ENCODE peak calls at places on chromosomes 3 and 15, in six cellular contexts. S, R, T, V, B and Y are unnamed samples.

GRCh38 chr3:123449986-123450474 is 1.1 kb upstream of the ADCY5 start:
- DNase-seq in S (peak; percentile 58), R (peak; percentile 39), T (no peak), V (no peak), B (peak; percentile 39), Y (peak; percentile 38)

GRCh38 chr3:71987089-71987735 is 202.3 kb upstream of the PROK2 start:
- DNase-seq in S (no peak), R (no peak), T (no peak), V (no peak), B (no peak), Y (no peak)

GRCh38 chr3:86774082-86774691 is 216.8 kb downstream of the VGLL3 start:
- DNase-seq in S (no peak), R (no peak), T (no peak), V (no peak), B (no peak), Y (no peak)

GRCh38 chr3:7367968-7368367 is 507.1 kb downstream of the GRM7 start:
- DNase-seq in S (no peak), R (no peak), T (no peak), V (no peak), B (no peak), Y (no peak)

GRCh38 chr3:196599734-196600128 is 31.3 kb downstream of the FBXO45 start:
- DNase-seq in S (no peak), R (no peak), T (no peak), V (no peak), B (no peak), Y (no peak)

GRCh38 chr15:80436511-80437307 is 32.5 kb downstream of the ARNT2 start:
- DNase-seq in S (no peak), R (no peak), T (no peak), V (no peak), B (no peak), Y (no peak)

GRCh38 chr15:25727867-25728600 is 135.1 kb downstream of the ATP10A start:
- DNase-seq in S (no peak), R (no peak), T (no peak), V (no peak), B (no peak), Y (no peak)

GRCh38 chr3:176855901-176856486 is 341.3 kb downstream of the TBL1XR1 start:
- DNase-seq in S (no peak), R (no peak), T (no peak), V (peak; percentile 37), B (no peak), Y (no peak)

GRCh38 chr3:40265181-40265580 is 44.3 kb upstream of the EIF1B start:
- DNase-seq in S (no peak), R (no peak), T (no peak), V (no peak), B (no peak), Y (no peak)

GRCh38 chr3:131948806-131949205 is 86.0 kb downstream of the CPNE4 start:
- DNase-seq in S (no peak), R (no peak), T (no peak), V (no peak), B (no peak), Y (no peak)

GRCh38 chr3:119662604-119663377 is 2.4 kb upstream of the POPDC2 start:
- DNase-seq in S (peak; percentile 30), R (no peak), T (peak; percentile 47), V (no peak), B (no peak), Y (no peak)

GRCh38 chr3:150738688-150739087 is 24.3 kb downstream of the SIAH2 start:
- DNase-seq in S (no peak), R (no peak), T (no peak), V (no peak), B (no peak), Y (no peak)

GRCh38 chr3:20546636-20547035 is 360.6 kb upstream of the SGO1 start:
- DNase-seq in S (no peak), R (no peak), T (no peak), V (no peak), B (no peak), Y (no peak)

GRCh38 chr15:61916104-61916503 is 144.1 kb downstream of the VPS13C start:
- DNase-seq in S (no peak), R (no peak), T (no peak), V (no peak), B (peak; percentile 21), Y (no peak)

GRCh38 chr3:171064461-171064860 is 37.9 kb upstream of the SLC2A2 start:
- DNase-seq in S (no peak), R (no peak), T (no peak), V (no peak), B (no peak), Y (no peak)

GRCh38 chr3:72320911-72321385 is 527.3 kb downstream of the SHQ1 start:
- DNase-seq in S (peak; percentile 45), R (no peak), T (no peak), V (no peak), B (peak; percentile 42), Y (peak; percentile 46)

GRCh38 chr15:65962187-65962586 is 92.9 kb downstream of the RAB11A start:
- DNase-seq in S (no peak), R (no peak), T (peak; percentile 37), V (no peak), B (no peak), Y (no peak)

GRCh38 chr3:30356901-30357753 is 249.3 kb upstream of the TGFBR2 start:
- DNase-seq in S (no peak), R (no peak), T (no peak), V (no peak), B (no peak), Y (no peak)

GRCh38 chr3:123602325-123602724 is 17.5 kb upstream of the HACD2 start:
- DNase-seq in S (no peak), R (peak; percentile 34), T (no peak), V (peak; percentile 63), B (no peak), Y (no peak)

GRCh38 chr3:112822116-112823055 is 24.3 kb downstream of the CD200R1L start:
- DNase-seq in S (no peak), R (no peak), T (no peak), V (no peak), B (no peak), Y (no peak)

GRCh38 chr3:50183755-50184154 is 7.7 kb upstream of the GNAT1 start:
- DNase-seq in S (no peak), R (no peak), T (no peak), V (no peak), B (no peak), Y (no peak)

GRCh38 chr3:182490601-182491485 is 302.5 kb upstream of the ATP11B start:
- DNase-seq in S (no peak), R (no peak), T (no peak), V (peak; percentile 23), B (no peak), Y (no peak)

GRCh38 chr3:55523471-55523870 is 36.4 kb upstream of the WNT5A start:
- DNase-seq in S (no peak), R (no peak), T (no peak), V (no peak), B (no peak), Y (no peak)

GRCh38 chr15:101068961-101069734 is 150.0 kb downstream of the LRRK1 start:
- DNase-seq in S (peak; percentile 25), R (no peak), T (no peak), V (no peak), B (no peak), Y (no peak)

DNA sequence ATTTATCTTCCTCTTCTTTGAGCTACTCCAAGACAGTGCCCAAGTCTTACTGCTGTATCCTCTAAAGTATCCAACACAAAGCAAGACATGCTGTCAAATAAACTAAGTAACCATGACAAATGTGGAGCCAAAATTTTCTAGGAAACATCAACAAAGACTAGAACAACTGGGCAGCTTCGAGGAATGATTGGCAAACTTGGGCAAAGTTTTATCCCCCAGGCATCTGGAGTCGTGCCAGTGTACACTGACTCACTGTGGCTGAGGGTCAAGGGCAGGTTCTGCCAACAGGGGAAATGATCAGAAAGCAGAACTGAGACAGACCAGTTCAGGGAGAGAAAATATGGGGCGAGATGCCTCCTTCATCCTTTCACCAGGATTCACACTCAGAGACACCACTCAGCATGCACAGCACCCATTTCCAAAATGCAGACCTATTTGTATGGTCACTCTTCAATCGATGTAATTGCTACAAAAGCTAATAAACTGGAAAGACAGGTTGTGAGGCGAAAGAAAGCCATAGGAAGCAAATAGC is 65.8 kb downstream of the MB21D2 start:
- DNase-seq in S (peak; percentile 63), R (peak; percentile 88), T (peak; percentile 91), V (peak; percentile 85), B (peak; percentile 50), Y (no peak)
- H3K4me3 ChIP-seq in S (no peak overlapping the region), R (no peak overlapping the region), T (no peak overlapping the region), V (no peak overlapping the region), B (no peak overlapping the region), Y (no peak overlapping the region)

GRCh38 chr3:15973930-15974329 is 176.2 kb upstream of the ANKRD28 start:
- DNase-seq in S (no peak), R (no peak), T (no peak), V (no peak), B (no peak), Y (no peak)
- H3K9me3 ChIP-seq in S (no peaks in the 10 kb centered on the region), R (no peaks in the 10 kb centered on the region), T (no peaks in the 10 kb centered on the region), V (no peaks in the 10 kb centered on the region), B (no peaks in the 10 kb centered on the region), Y (peaks cover 11% of the 10 kb centered on the region)

DNA sequence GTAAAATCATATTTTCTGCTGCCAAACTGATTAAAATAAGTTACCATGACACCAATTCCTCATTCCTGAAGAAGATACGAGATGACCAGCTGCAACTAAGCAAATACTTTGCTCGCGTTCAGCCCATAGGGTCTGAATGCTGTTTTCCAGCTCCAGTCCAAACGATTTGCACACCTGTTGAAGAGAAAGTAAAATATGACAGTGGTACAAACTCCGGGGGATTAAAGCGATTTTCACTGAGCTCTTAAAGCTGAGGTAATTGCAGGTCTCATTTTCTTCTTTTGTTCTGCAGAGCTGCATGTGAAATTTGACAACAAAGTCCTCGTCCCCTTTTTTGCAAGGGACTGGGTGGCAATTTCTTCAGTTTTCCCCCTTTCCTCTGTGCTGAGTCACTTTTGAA is 118.4 kb downstream of the NR2F2 start:
- DNase-seq in S (no peak), R (no peak), T (no peak), V (no peak), B (no peak), Y (no peak)
- H3K4me3 ChIP-seq in S (no peak overlapping the region), R (no peak overlapping the region), T (no peak overlapping the region), V (no peak overlapping the region), B (no peak overlapping the region), Y (no peak overlapping the region)

GRCh38 chr15:22263738-22264137 is 183.4 kb downstream of the OR4M2 start:
- DNase-seq in S (no peak), R (no peak), T (no peak), V (no peak), B (no peak), Y (no peak)

GRCh38 chr15:22265056-22265945 is 185.0 kb downstream of the OR4M2 start:
- DNase-seq in S (no peak), R (no peak), T (no peak), V (no peak), B (no peak), Y (no peak)

GRCh38 chr15:22262613-22263020 is 182.3 kb downstream of the OR4M2 start:
- DNase-seq in S (peak; percentile 60), R (no peak), T (no peak), V (no peak), B (no peak), Y (no peak)

GRCh38 chr15:22265961-22266360 is 185.6 kb downstream of the OR4M2 start:
- DNase-seq in S (no peak), R (no peak), T (no peak), V (no peak), B (no peak), Y (no peak)

DNA sequence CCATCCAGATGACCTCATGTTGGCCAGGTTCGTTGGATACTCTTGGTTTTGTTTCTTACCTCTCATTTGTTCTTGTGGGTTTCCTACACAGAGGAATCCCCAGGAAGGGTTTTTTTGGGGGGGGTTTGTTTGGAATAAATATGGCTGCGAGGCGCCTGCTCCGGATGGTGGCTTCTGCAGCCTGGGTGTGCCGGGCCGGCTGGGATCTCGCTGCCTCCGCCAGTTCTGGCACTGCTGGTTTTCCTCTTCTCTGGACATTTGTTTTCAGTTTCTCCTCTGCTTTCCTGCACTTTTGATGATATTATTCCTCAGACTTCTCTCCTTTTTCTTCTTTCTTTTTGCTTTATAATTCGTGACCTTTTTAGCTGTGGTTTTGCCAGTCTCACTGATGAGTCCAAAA is 187.4 kb downstream of the OR4M2 start:
- DNase-seq in S (no peak), R (no peak), T (no peak), V (no peak), B (no peak), Y (no peak)
- H3K9me3 ChIP-seq in S (no peaks in the 10 kb centered on the region), R (no peaks in the 10 kb centered on the region), T (no peaks in the 10 kb centered on the region), V (no peaks in the 10 kb centered on the region), B (no peaks in the 10 kb centered on the region), Y (no peaks in the 10 kb centered on the region)